ENCODE peak calls at places on chromosomes 4 and X, in seven cellular contexts. One of them, this sample, is unnamed. For H3K4me1, the result is how much of the 10 kb centered on the place peaks cover.

GRCh38 chr4:88291003-88291402 is 6.6 kb upstream of the PPM1K start:
- DNase-seq in PC-3: peak
- DNase-seq in GM23338: peak
- DNase-seq in MM.1S: no peak
- DNase-seq in GM23248: peak
- DNase-seq in hepatocyte: peak
- DNase-seq in HCT116: peak
- DNase-seq in this sample: no peak

GRCh38 chr4:172055498-172055897 is 242.3 kb downstream of the GALNTL6 start:
- DNase-seq in PC-3: no peak
- DNase-seq in GM23338: no peak
- DNase-seq in MM.1S: no peak
- DNase-seq in GM23248: no peak
- DNase-seq in hepatocyte: no peak
- DNase-seq in HCT116: no peak
- DNase-seq in this sample: no peak

GRCh38 chrX:13452283-13452682 is 117.1 kb upstream of the EGFL6 start:
- DNase-seq in PC-3: no peak
- DNase-seq in GM23338: no peak
- DNase-seq in MM.1S: no peak
- DNase-seq in GM23248: peak
- DNase-seq in hepatocyte: no peak
- DNase-seq in HCT116: no peak
- DNase-seq in this sample: no peak

GRCh38 chr4:166777760-166778159 is 456.5 kb downstream of the SPOCK3 start:
- DNase-seq in PC-3: no peak
- DNase-seq in GM23338: no peak
- DNase-seq in MM.1S: no peak
- DNase-seq in GM23248: no peak
- DNase-seq in hepatocyte: no peak
- DNase-seq in HCT116: no peak
- DNase-seq in this sample: no peak

GRCh38 chrX:135396566-135396965 is 25.2 kb upstream of the SMIM10L2A start:
- DNase-seq in PC-3: no peak
- DNase-seq in GM23338: no peak
- DNase-seq in MM.1S: peak
- DNase-seq in GM23248: no peak
- DNase-seq in hepatocyte: no peak
- DNase-seq in HCT116: no peak
- DNase-seq in this sample: no peak

GRCh38 chr4:23930750-23931488 is 41.1 kb upstream of the PPARGC1A start:
- DNase-seq in PC-3: no peak
- DNase-seq in GM23338: peak
- DNase-seq in MM.1S: no peak
- DNase-seq in GM23248: peak
- DNase-seq in hepatocyte: peak
- DNase-seq in HCT116: no peak
- DNase-seq in this sample: peak

GRCh38 chr4:179415016-179415841 is 1973.0 kb upstream of the AGA start:
- DNase-seq in PC-3: peak
- DNase-seq in GM23338: no peak
- DNase-seq in MM.1S: no peak
- DNase-seq in GM23248: no peak
- DNase-seq in hepatocyte: no peak
- DNase-seq in HCT116: no peak
- DNase-seq in this sample: no peak

GRCh38 chr4:8403981-8404380 is 36.5 kb downstream of the ACOX3 start:
- DNase-seq in PC-3: no peak
- DNase-seq in GM23338: no peak
- DNase-seq in MM.1S: no peak
- DNase-seq in GM23248: no peak
- DNase-seq in hepatocyte: no peak
- DNase-seq in HCT116: no peak
- DNase-seq in this sample: no peak

GRCh38 chrX:2500681-2501151 is at the start of the genes DHRSX and ZBED1:
- DNase-seq in PC-3: peak
- DNase-seq in GM23338: no peak
- DNase-seq in MM.1S: peak
- DNase-seq in GM23248: peak
- DNase-seq in hepatocyte: peak
- DNase-seq in HCT116: no peak
- DNase-seq in this sample: peak

GRCh38 chr4:70713453-70714026 is 8.2 kb upstream of the RUFY3 start:
- DNase-seq in PC-3: no peak
- DNase-seq in GM23338: peak
- DNase-seq in MM.1S: no peak
- DNase-seq in GM23248: no peak
- DNase-seq in hepatocyte: no peak
- DNase-seq in HCT116: no peak
- DNase-seq in this sample: no peak

GRCh38 chrX:153981771-153982533 is 9.4 kb downstream of the TMEM187 start:
- DNase-seq in PC-3: no peak
- DNase-seq in GM23338: no peak
- DNase-seq in MM.1S: peak
- DNase-seq in GM23248: no peak
- DNase-seq in hepatocyte: no peak
- DNase-seq in HCT116: no peak
- DNase-seq in this sample: no peak

DNA sequence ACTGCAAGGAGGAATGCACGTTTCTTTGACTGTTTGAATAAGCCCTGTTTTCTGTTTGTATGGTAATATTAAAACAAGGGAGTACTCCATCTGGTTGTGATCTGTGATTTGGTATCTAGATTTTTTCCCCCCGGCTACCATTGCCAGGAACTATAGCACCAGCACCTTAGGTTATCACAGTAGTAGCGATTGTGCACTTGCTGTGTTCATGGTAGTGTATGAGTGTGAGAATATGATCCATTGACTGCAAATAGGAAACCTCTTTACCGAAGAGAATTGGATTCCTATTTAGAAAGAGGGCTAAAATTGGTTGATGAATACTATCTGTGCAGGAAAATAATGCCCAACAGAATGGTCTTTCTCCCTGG is 69.9 kb downstream of the LARP7 start:
- DNase-seq in PC-3: no peak
- DNase-seq in GM23338: no peak
- DNase-seq in MM.1S: no peak
- DNase-seq in GM23248: no peak
- DNase-seq in hepatocyte: no peak
- DNase-seq in HCT116: no peak
- DNase-seq in this sample: no peak
- TF ChIP-seq EZH2 in PC-3: no peak
- TF ChIP-seq EZH2 in GM23338: no peak
- TF ChIP-seq EZH2 in MM.1S: no peak
- TF ChIP-seq EZH2 in GM23248: no peak
- TF ChIP-seq EZH2 in hepatocyte: no peak
- TF ChIP-seq EZH2 in HCT116: no peak
- TF ChIP-seq EZH2 in this sample: no peak

DNA sequence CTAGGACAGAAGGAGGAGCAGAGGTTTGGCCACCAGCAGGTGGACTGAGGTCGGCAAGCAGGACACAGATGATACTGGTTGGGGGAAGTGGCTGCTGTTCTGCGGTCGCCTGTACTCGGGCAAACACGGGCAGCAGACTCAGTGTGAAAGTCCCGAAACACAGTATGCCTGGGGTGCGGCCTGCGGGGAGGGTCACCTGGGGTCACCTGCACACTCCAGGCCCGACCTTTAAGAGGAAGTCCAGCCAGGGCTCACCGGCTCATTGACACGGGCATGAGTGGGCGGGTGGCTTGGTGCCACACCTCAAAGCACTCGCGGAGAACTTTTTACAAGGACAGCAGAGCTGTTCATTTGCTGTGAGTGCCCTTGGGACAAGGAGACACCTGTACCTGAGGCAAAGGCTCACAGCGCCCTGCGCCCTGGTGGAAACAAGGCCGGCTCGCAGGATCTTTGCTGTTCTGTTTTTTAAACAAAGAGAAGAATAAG is 71.5 kb upstream of the MXD4 start:
- DNase-seq in PC-3: no peak
- DNase-seq in GM23338: no peak
- DNase-seq in MM.1S: peak
- DNase-seq in GM23248: no peak
- DNase-seq in hepatocyte: peak
- DNase-seq in HCT116: no peak
- DNase-seq in this sample: no peak
- TF ChIP-seq EZH2phosphoT487 in PC-3: no peak
- TF ChIP-seq EZH2phosphoT487 in GM23338: no peak
- TF ChIP-seq EZH2phosphoT487 in MM.1S: no peak
- TF ChIP-seq EZH2phosphoT487 in GM23248: no peak
- TF ChIP-seq EZH2phosphoT487 in hepatocyte: no peak
- TF ChIP-seq EZH2phosphoT487 in HCT116: no peak
- TF ChIP-seq EZH2phosphoT487 in this sample: no peak

DNA sequence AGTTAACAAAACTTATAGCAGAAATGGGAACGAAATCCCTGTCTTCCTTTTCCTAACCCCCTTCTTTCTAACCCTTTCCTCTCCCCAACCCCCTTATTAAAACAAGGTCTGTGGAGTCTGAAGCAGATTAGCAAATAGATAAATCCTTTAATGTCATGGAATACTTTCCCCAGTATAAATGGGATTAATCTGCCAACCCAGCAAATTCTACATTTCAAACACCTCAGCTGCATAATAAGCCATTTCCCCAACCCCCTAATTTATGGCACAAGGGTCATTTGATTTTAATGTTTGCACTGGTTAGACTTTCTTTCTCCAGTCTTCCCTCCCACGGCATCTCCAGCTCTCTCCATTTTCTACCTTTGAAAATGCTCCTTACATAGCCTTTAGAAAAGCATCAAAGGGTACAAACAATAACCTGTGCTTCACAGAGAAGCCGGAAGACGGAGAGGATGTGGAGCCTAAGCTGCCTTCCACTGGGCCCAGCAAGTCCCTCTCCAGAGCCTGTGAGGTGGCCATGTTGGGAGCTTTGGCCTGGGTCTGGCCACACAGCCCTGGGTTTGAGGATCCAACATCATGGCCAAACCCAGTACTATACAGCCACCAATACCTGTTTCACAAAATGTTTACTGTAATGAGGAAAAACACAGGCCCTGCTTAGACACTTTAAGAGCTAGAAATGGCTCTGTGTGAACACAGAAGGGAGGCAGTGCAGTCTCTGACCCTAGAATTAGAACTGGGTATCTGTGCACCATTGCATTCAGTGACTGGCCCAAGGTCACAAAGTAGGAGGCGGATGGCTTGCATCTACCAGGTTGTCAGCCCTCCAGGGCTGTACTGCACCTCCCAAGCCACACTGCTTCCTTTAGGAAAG is 56.9 kb upstream of the SPRY1 start:
- DNase-seq in PC-3: no peak
- DNase-seq in GM23338: no peak
- DNase-seq in MM.1S: no peak
- DNase-seq in GM23248: no peak
- DNase-seq in hepatocyte: no peak
- DNase-seq in HCT116: no peak
- DNase-seq in this sample: peak
- H3K4me1 ChIP-seq in PC-3: under half
- H3K4me1 ChIP-seq in GM23338: under half
- H3K4me1 ChIP-seq in MM.1S: under half
- H3K4me1 ChIP-seq in GM23248: under half
- H3K4me1 ChIP-seq in hepatocyte: under half
- H3K4me1 ChIP-seq in HCT116: under half
- H3K4me1 ChIP-seq in this sample: under half

DNA sequence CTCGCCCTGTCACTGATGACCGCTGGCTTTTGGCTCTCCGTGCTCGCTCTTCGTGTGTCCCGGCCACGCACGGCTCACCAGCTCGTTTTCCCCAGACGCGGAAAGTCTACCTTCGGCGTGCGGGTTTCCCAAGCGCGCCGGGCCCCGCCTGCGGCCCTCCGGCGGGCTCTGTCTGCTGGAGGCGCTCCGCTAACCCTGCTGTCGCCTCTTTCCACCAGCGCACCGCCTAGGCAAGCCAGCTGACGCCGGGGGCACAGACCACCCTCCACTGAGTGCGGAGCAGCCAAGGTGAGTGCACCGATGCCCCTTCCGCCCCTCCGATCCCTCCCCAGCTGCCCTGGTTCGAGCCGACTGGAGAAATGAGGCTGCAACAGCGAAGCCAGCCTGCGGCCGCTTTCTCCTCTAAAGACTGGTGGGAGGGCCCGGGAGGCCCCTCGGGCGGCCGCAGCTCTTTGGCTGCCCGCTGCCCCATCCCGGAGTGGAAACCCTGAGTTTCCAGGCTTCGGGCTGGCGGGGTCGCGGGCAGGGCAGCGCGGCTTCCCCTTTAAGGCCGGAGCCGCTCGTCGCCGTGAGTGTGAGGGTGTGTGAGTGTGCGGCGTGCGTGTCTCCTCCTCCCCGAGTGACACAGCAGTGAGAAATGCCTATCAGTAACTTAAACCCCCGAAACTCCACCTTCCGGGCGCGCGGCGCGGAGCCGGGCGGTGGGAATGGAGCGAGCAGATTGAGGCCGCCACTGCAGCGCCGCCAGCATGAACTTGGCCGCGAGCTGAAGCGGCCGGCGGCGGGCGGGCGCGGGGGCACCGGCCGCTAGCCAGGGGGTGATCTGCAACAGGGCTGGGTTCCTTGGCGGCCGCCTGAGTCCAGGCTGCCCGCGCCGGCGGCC is at the start of gene MAMLD1:
- DNase-seq in PC-3: peak
- DNase-seq in GM23338: peak
- DNase-seq in MM.1S: peak
- DNase-seq in GM23248: peak
- DNase-seq in hepatocyte: peak
- DNase-seq in HCT116: peak
- DNase-seq in this sample: peak
- TF ChIP-seq EZH2 in PC-3: no peak
- TF ChIP-seq EZH2 in GM23338: peak
- TF ChIP-seq EZH2 in MM.1S: no peak
- TF ChIP-seq EZH2 in GM23248: no peak
- TF ChIP-seq EZH2 in hepatocyte: peak
- TF ChIP-seq EZH2 in HCT116: no peak
- TF ChIP-seq EZH2 in this sample: peak

DNA sequence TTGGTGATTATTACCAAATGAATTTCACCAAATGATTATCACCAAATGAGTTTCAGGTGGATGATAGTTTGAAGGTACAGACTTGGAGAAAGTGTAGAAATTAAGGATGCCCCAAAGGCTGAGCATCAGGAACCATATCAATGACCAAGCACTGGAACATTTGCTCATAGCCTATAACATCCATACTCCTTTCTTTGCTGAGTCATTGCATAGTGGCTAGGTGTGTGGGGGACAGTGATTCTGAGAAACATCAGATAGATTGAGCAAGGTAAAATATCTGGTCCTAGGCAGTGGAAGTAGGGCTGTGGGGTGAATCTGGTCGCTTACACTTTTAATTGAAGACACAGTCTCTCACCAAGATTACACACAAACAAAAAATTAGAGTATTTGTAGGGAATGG is 1362.5 kb upstream of the PABPC4L start:
- DNase-seq in PC-3: no peak
- DNase-seq in GM23338: no peak
- DNase-seq in MM.1S: no peak
- DNase-seq in GM23248: no peak
- DNase-seq in hepatocyte: no peak
- DNase-seq in HCT116: no peak
- DNase-seq in this sample: no peak
- TF ChIP-seq EZH2phosphoT487 in PC-3: no peak
- TF ChIP-seq EZH2phosphoT487 in GM23338: no peak
- TF ChIP-seq EZH2phosphoT487 in MM.1S: no peak
- TF ChIP-seq EZH2phosphoT487 in GM23248: no peak
- TF ChIP-seq EZH2phosphoT487 in hepatocyte: no peak
- TF ChIP-seq EZH2phosphoT487 in HCT116: no peak
- TF ChIP-seq EZH2phosphoT487 in this sample: no peak

This sample was measured in neural progenitor cell.